ENCODE peak calls at places on chromosome 11, in seven cellular contexts. One of them, this sample, is unnamed.

GRCh38 chr11:107116358-107116757 is 98.1 kb upstream of the GUCY1A2 start:
- DNase-seq in ovary: no peak
- DNase-seq in right lobe of liver: no peak
- DNase-seq in stomach: no peak
- DNase-seq in heart left ventricle: no peak
- DNase-seq in sigmoid colon: no peak
- DNase-seq in IMR-90: no peak
- DNase-seq in this sample: no peak

GRCh38 chr11:110425751-110426545 is 3.8 kb upstream of the FDX1 start:
- DNase-seq in ovary: no peak
- DNase-seq in right lobe of liver: no peak
- DNase-seq in stomach: no peak
- DNase-seq in heart left ventricle: no peak
- DNase-seq in sigmoid colon: no peak
- DNase-seq in IMR-90: peak; percentile 88
- DNase-seq in this sample: no peak

GRCh38 chr11:65211293-65212105 is 29.8 kb downstream of the CAPN1 start:
- DNase-seq in ovary: no peak
- DNase-seq in right lobe of liver: peak; percentile 46
- DNase-seq in stomach: no peak
- DNase-seq in heart left ventricle: no peak
- DNase-seq in sigmoid colon: peak; percentile 61
- DNase-seq in IMR-90: no peak
- DNase-seq in this sample: peak; percentile 76

GRCh38 chr11:46293616-46294015 is 16.2 kb downstream of the CREB3L1 start:
- DNase-seq in ovary: no peak
- DNase-seq in right lobe of liver: no peak
- DNase-seq in stomach: no peak
- DNase-seq in heart left ventricle: no peak
- DNase-seq in sigmoid colon: no peak
- DNase-seq in IMR-90: peak; percentile 98
- DNase-seq in this sample: no peak

GRCh38 chr11:126394036-126394435 is 38.5 kb downstream of the ST3GAL4 start:
- DNase-seq in ovary: no peak
- DNase-seq in right lobe of liver: no peak
- DNase-seq in stomach: no peak
- DNase-seq in heart left ventricle: no peak
- DNase-seq in sigmoid colon: no peak
- DNase-seq in IMR-90: no peak
- DNase-seq in this sample: no peak

GRCh38 chr11:94938399-94939055 is 34.8 kb downstream of the CWC15 start:
- DNase-seq in ovary: peak; percentile 48
- DNase-seq in right lobe of liver: peak; percentile 50
- DNase-seq in stomach: no peak
- DNase-seq in heart left ventricle: peak; percentile 82
- DNase-seq in sigmoid colon: peak; percentile 90
- DNase-seq in IMR-90: peak; percentile 92
- DNase-seq in this sample: peak; percentile 82

GRCh38 chr11:93775289-93775688 is 8.8 kb upstream of the MED17 start:
- DNase-seq in ovary: no peak
- DNase-seq in right lobe of liver: no peak
- DNase-seq in stomach: no peak
- DNase-seq in heart left ventricle: no peak
- DNase-seq in sigmoid colon: no peak
- DNase-seq in IMR-90: no peak
- DNase-seq in this sample: no peak

GRCh38 chr11:63985812-63986155 is 454 bp upstream of the OTUB1 start:
- DNase-seq in ovary: no peak
- DNase-seq in right lobe of liver: no peak
- DNase-seq in stomach: no peak
- DNase-seq in heart left ventricle: no peak
- DNase-seq in sigmoid colon: no peak
- DNase-seq in IMR-90: no peak
- DNase-seq in this sample: no peak

GRCh38 chr11:12288212-12288933 is 89.0 kb upstream of the PARVA start:
- DNase-seq in ovary: peak; percentile 87
- DNase-seq in right lobe of liver: peak; percentile 73
- DNase-seq in stomach: peak; percentile 75
- DNase-seq in heart left ventricle: peak; percentile 89
- DNase-seq in sigmoid colon: peak; percentile 94
- DNase-seq in IMR-90: peak; percentile 94
- DNase-seq in this sample: peak; percentile 78

GRCh38 chr11:67439321-67440228 is 2.1 kb upstream of the PTPRCAP start:
- DNase-seq in ovary: peak; percentile 59
- DNase-seq in right lobe of liver: no peak
- DNase-seq in stomach: peak; percentile 65
- DNase-seq in heart left ventricle: no peak
- DNase-seq in sigmoid colon: no peak
- DNase-seq in IMR-90: no peak
- DNase-seq in this sample: no peak

GRCh38 chr11:1382831-1383607 is 6.7 kb upstream of the BRSK2 start:
- DNase-seq in ovary: peak; percentile 80
- DNase-seq in right lobe of liver: peak; percentile 74
- DNase-seq in stomach: peak; percentile 83
- DNase-seq in heart left ventricle: peak; percentile 89
- DNase-seq in sigmoid colon: peak; percentile 94
- DNase-seq in IMR-90: peak; percentile 79
- DNase-seq in this sample: peak; percentile 90

GRCh38 chr11:47305734-47306483 is 36.0 kb downstream of the MADD start:
- DNase-seq in ovary: no peak
- DNase-seq in right lobe of liver: peak; percentile 60
- DNase-seq in stomach: no peak
- DNase-seq in heart left ventricle: peak; percentile 78
- DNase-seq in sigmoid colon: no peak
- DNase-seq in IMR-90: no peak
- DNase-seq in this sample: no peak

GRCh38 chr11:78022397-78023396 is at the start of gene KCTD14:
- DNase-seq in ovary: peak; percentile 50
- DNase-seq in right lobe of liver: peak; percentile 73
- DNase-seq in stomach: peak; percentile 75
- DNase-seq in heart left ventricle: no peak
- DNase-seq in sigmoid colon: peak; percentile 66
- DNase-seq in IMR-90: no peak
- DNase-seq in this sample: no peak

GRCh38 chr11:64758330-64759079 is 1.3 kb downstream of the PYGM start:
- DNase-seq in ovary: no peak
- DNase-seq in right lobe of liver: no peak
- DNase-seq in stomach: no peak
- DNase-seq in heart left ventricle: no peak
- DNase-seq in sigmoid colon: peak; percentile 65
- DNase-seq in IMR-90: no peak
- DNase-seq in this sample: peak; percentile 60

DNA sequence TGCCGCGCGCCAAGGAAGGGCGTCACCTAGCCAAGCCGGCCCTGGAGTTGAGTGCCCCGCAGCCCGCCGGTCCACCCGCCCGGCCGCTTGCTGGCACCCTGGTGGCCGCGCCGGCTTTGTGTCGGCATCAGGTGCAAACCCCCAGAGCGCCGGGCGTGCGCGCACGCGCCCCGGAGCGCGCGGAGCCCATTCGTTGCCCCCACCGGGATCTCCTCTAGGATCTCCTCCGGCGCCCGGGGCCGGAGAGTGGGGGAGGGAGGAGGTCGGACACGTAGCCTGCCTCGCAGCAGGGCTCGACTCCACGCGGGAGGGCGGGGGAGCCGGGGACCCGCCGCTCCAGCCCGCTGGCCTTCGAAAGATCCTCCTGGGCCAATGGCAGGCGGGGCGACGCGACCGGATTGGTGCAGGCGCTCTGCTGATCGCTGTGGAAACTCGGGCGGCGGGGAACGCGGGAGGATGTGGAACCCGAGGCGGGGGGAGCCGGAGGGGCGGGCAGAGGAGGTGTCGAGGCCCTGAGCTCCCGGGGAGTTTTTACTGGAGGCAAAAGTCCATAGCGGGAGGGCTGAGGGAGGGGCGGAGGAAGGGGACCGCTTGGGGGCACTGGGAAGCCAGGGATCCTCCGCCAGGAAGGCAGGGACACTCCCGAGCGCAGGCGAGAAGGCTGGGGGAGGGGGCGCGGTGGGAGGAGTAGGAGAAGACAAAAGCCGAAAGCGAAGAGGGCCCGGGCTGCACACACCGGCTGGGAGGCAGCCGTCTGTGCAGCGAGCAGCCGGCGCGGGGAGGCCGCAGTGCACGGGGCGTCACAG is at the start of gene FADS2:
- DNase-seq in ovary: peak; percentile 89
- DNase-seq in right lobe of liver: peak; percentile 86
- DNase-seq in stomach: peak; percentile 57
- DNase-seq in heart left ventricle: peak; percentile 96
- DNase-seq in sigmoid colon: peak; percentile 92
- DNase-seq in IMR-90: peak; percentile 89
- DNase-seq in this sample: peak; percentile 94
- TF ChIP-seq POLR2A in ovary: no peak
- TF ChIP-seq POLR2A in right lobe of liver: no peak
- TF ChIP-seq POLR2A in stomach: no peak
- TF ChIP-seq POLR2A in heart left ventricle: no peak
- TF ChIP-seq POLR2A in sigmoid colon: peak; percentile 31
- TF ChIP-seq POLR2A in IMR-90: peak; percentile 70
- TF ChIP-seq POLR2A in this sample: no peak

GRCh38 chr11:69011624-69012091 is 1.4 kb downstream of the MRGPRF start:
- DNase-seq in ovary: peak; percentile 47
- DNase-seq in right lobe of liver: no peak
- DNase-seq in stomach: no peak
- DNase-seq in heart left ventricle: no peak
- DNase-seq in sigmoid colon: no peak
- DNase-seq in IMR-90: no peak
- DNase-seq in this sample: no peak

GRCh38 chr11:69012092-69013008 is 696 bp downstream of the MRGPRF start:
- DNase-seq in ovary: peak; percentile 71
- DNase-seq in right lobe of liver: no peak
- DNase-seq in stomach: no peak
- DNase-seq in heart left ventricle: peak; percentile 60
- DNase-seq in sigmoid colon: peak; percentile 87
- DNase-seq in IMR-90: peak; percentile 57
- DNase-seq in this sample: no peak

GRCh38 chr11:69014084-69014935 is 1.3 kb upstream of the MRGPRF start:
- DNase-seq in ovary: peak; percentile 92
- DNase-seq in right lobe of liver: no peak
- DNase-seq in stomach: peak; percentile 44
- DNase-seq in heart left ventricle: peak; percentile 87
- DNase-seq in sigmoid colon: peak; percentile 96
- DNase-seq in IMR-90: peak; percentile 82
- DNase-seq in this sample: no peak

GRCh38 chr11:69014936-69015549 is 2.0 kb upstream of the MRGPRF start:
- DNase-seq in ovary: peak; percentile 64
- DNase-seq in right lobe of liver: no peak
- DNase-seq in stomach: no peak
- DNase-seq in heart left ventricle: no peak
- DNase-seq in sigmoid colon: no peak
- DNase-seq in IMR-90: no peak
- DNase-seq in this sample: no peak

GRCh38 chr11:69013009-69013951 is at the start of gene MRGPRF:
- DNase-seq in ovary: peak; percentile 95
- DNase-seq in right lobe of liver: no peak
- DNase-seq in stomach: peak; percentile 67
- DNase-seq in heart left ventricle: peak; percentile 93
- DNase-seq in sigmoid colon: peak; percentile 100
- DNase-seq in IMR-90: peak; percentile 91
- DNase-seq in this sample: peak; percentile 95
- TF ChIP-seq POLR2A in ovary: peak; percentile 51
- TF ChIP-seq POLR2A in right lobe of liver: no peak
- TF ChIP-seq POLR2A in stomach: no peak
- TF ChIP-seq POLR2A in heart left ventricle: no peak
- TF ChIP-seq POLR2A in sigmoid colon: peak; percentile 94
- TF ChIP-seq POLR2A in IMR-90: no peak
- TF ChIP-seq POLR2A in this sample: no peak

DNA sequence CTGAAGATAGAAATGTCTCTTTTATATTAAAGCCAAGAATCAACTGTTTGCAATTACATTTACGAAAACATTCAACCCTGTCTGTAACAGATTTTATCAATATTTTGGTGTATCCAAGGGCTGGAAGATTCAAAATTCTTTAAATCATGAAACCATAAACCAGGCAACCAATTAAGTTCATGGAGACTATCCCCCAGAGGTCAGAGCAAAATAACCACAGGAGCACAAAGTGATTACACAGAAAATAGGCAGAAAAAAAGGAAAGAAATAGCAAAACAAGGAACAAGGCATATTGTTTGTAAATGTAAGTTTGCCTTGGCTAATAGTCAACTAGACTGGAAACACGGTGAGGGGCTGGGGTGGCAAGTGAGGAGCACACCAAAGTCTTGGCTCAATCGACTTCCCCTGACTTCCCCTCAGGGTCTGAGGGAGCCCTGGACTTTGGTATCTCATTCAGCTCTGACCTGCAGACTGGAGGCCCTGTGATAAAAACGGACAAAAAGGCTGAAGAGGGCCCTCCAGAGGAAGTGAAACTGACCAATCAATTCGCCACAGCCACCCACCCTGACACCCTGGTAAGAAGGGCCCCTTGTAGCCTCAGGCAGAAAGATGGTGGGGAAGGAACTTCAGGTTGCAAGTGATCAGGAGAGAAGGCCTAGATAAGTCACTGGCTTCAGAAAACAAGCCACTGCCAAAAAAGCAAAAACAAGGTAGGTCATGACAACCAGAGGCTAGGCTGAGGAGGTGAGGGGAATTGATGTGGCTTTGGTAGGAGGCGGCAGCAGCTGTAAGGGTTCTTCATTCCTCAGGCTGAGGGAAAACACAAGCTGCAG is 1.9 kb downstream of the SIK3 start:
- DNase-seq in ovary: no peak
- DNase-seq in right lobe of liver: peak; percentile 75
- DNase-seq in stomach: no peak
- DNase-seq in heart left ventricle: no peak
- DNase-seq in sigmoid colon: no peak
- DNase-seq in IMR-90: no peak
- DNase-seq in this sample: no peak
- TF ChIP-seq POLR2A in ovary: no peak
- TF ChIP-seq POLR2A in right lobe of liver: no peak
- TF ChIP-seq POLR2A in stomach: no peak
- TF ChIP-seq POLR2A in heart left ventricle: no peak
- TF ChIP-seq POLR2A in sigmoid colon: no peak
- TF ChIP-seq POLR2A in IMR-90: no peak
- TF ChIP-seq POLR2A in this sample: no peak

DNA sequence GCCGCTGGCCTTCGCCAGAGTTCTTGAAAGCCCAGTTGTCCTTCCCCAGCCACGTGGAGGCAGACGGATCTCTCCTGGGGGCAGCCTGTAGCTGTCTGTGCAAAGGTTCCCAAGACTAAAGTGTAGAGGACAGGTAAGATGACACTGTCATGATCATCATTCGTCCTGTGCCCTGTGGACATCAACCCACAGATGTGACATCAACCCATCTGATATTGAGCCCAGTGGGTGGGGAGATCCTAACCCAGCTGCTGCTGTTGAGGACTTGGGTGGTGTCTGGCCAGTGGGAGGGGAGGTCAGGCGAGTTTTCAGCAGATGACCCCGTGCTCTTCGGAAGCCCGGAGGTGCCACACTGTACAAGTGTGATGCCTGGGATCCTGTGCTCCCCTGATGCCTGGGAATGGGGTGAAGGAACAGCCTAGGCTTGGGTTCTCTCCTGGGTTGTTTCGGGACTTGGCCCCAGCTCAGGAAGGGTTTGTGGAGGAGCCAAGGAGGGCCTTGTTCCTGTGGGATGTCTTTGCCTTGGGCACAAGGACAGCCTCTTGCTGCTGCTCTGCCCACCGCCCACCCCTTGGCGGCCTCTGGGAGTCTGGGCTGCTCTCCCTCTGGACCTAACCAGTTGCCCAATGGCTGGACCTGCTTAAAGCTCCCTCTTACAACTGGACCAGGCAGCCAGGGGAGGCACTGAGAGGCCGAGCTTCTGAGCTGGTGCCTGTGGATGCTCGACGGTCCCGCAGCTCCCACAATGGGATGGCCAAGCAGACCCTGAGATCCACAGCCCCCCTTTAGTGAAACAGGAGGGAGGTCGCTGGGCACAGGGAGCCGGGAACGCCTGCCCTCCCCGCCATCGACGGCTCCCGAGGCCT is 1.0 kb upstream of the GAL start:
- DNase-seq in ovary: no peak
- DNase-seq in right lobe of liver: no peak
- DNase-seq in stomach: no peak
- DNase-seq in heart left ventricle: no peak
- DNase-seq in sigmoid colon: peak; percentile 50
- DNase-seq in IMR-90: no peak
- DNase-seq in this sample: no peak
- TF ChIP-seq POLR2A in ovary: no peak
- TF ChIP-seq POLR2A in right lobe of liver: no peak
- TF ChIP-seq POLR2A in stomach: no peak
- TF ChIP-seq POLR2A in heart left ventricle: no peak
- TF ChIP-seq POLR2A in sigmoid colon: no peak
- TF ChIP-seq POLR2A in IMR-90: no peak
- TF ChIP-seq POLR2A in this sample: no peak

This sample was measured in suprapubic skin.